ENCODE peak calls at places on chromosomes 13 and 19, in five cellular contexts. D is mammary epithelial cell, Z is SK-N-SH, G is brain microvascular endothelial cell, X is PC-9. A is an unnamed sample. For H3K36me3, the result is how much of the 10 kb centered on the place peaks cover.

GRCh38 chr19:57687363-57688010 is 5.7 kb downstream of the ZNF551 start:
- DNase-seq in Z (no peak), D (no peak), X (no peak), G (no peak), A (no peak)

GRCh38 chr19:13343514-13343913 is 162.8 kb downstream of the CACNA1A start:
- DNase-seq in X (no peak), G (no peak), D (no peak), Z (no peak), A (no peak)

GRCh38 chr19:47697863-47698609 is 15.2 kb upstream of the EHD2 start:
- DNase-seq in X (peak), D (peak), Z (peak), G (peak), A (peak)

GRCh38 chr13:76707360-76707759 is 178.8 kb downstream of the KCTD12 start:
- DNase-seq in D (no peak), X (no peak), Z (no peak), G (peak), A (peak)

GRCh38 chr19:33275933-33276619 is 26.3 kb downstream of the CEBPA start:
- DNase-seq in Z (no peak), G (no peak), D (no peak), X (no peak), A (no peak)

GRCh38 chr13:60155978-60156377 is 7.8 kb downstream of the DIAPH3 start:
- DNase-seq in X (no peak), D (no peak), Z (no peak), G (no peak), A (no peak)

GRCh38 chr19:54207908-54208783 is 7.5 kb downstream of the RPS9 start:
- DNase-seq in D (no peak), G (peak), Z (no peak), X (peak), A (no peak)

GRCh38 chr13:18959996-18960395 is 221.6 kb downstream of the TUBA3C start:
- DNase-seq in G (no peak), X (no peak), D (no peak), Z (no peak), A (no peak)

GRCh38 chr13:36096411-36097184 is 34.6 kb downstream of the DCLK1 start:
- DNase-seq in X (no peak), G (no peak), Z (no peak), D (peak), A (no peak)

GRCh38 chr19:49533551-49534488 is 6.0 kb downstream of the RCN3 start:
- DNase-seq in X (peak), D (peak), Z (peak), G (peak), A (no peak)

GRCh38 chr19:48964205-48965032 is 690 bp upstream of the FTL start:
- DNase-seq in G (peak), X (no peak), Z (no peak), D (no peak), A (no peak)

GRCh38 chr19:44111910-44112463 is 1.2 kb upstream of the ZNF225 start:
- DNase-seq in Z (peak), X (peak), D (peak), G (peak), A (no peak)

GRCh38 chr13:71285700-71286099 is 581.3 kb downstream of the DACH1 start:
- DNase-seq in Z (no peak), X (no peak), G (no peak), D (no peak), A (no peak)

GRCh38 chr19:11324079-11324661 is 15.3 kb downstream of the RAB3D start:
- DNase-seq in D (peak), X (peak), Z (peak), G (peak), A (peak)

GRCh38 chr19:53624776-53625540 is 6.8 kb upstream of the DPRX start:
- DNase-seq in Z (no peak), X (no peak), G (no peak), D (no peak), A (no peak)

GRCh38 chr19:36084231-36085009 is 26.5 kb upstream of the OVOL3 start:
- DNase-seq in Z (no peak), X (no peak), G (no peak), D (no peak), A (no peak)

GRCh38 chr19:30406220-30406944 is 34.2 kb downstream of the ZNF536 start:
- DNase-seq in D (no peak), X (no peak), G (no peak), Z (peak), A (no peak)

GRCh38 chr19:1492474-1493006 is 1.6 kb downstream of the REEP6 start:
- DNase-seq in Z (no peak), D (no peak), X (no peak), G (no peak), A (no peak)

GRCh38 chr19:21751379-21751778 is 16.0 kb downstream of the ZNF100 start:
- DNase-seq in X (no peak), Z (no peak), G (peak), D (no peak), A (no peak)
- H3K36me3 ChIP-seq in X (half or more), Z (under half), G (under half), D (under half), A (under half)

GRCh38 chr13:28370448-28370847 is 124.5 kb downstream of the FLT1 start:
- DNase-seq in X (no peak), Z (no peak), G (no peak), D (no peak), A (no peak)

GRCh38 chr13:28375250-28375930 is 119.5 kb downstream of the FLT1 start:
- DNase-seq in X (no peak), D (no peak), G (no peak), Z (peak), A (no peak)

GRCh38 chr13:28379371-28380083 is 115.4 kb downstream of the FLT1 start:
- DNase-seq in D (no peak), X (no peak), G (no peak), Z (no peak), A (no peak)

GRCh38 chr13:28376604-28377003 is 118.3 kb downstream of the FLT1 start:
- DNase-seq in Z (no peak), X (no peak), G (no peak), D (no peak), A (no peak)

DNA sequence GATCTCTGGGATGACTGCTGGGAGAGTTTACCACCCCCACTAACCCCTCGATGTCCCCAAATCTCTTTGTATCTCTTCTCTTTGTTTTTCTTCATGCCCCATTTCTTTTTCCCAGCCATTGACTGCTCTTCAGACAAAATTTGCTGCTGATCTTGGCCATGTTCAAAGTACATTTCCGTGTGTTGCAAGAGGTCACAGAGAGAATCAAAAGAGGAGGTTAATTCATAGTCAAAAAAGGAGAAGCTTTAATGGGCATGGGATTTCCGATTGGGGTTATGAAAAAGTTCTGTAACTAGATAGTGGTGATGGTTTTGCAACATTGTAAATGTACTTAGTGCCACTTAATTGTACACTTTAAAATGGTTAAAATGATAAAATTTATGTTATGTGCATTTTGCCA is 121.1 kb downstream of the FLT1 start:
- DNase-seq in G (no peak), Z (no peak), X (no peak), D (no peak), A (no peak)
- H3K4me3 ChIP-seq in G (no peak), Z (no peak), X (no peak), D (no peak), A (no peak)

DNA sequence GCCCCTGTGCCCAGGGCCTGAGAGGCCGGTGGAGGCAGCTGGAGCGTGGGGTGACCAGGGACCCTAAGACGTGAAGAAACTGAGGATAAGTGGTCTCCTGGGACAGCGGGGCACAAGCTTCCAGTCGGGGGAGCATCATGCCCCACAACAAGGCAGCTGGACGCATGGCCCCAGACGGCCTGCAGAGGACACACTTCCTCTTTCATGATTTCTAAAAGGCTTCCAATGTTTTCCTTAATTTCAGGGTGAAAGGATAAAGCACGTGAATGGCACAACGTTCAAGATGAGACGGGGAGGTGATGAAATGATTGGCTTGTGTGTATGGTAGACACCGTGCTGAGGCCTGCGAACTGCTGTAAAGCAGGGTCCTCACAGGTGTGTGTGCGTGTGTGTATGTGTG is 20.2 kb upstream of the MYDGF start:
- DNase-seq in G (no peak), D (no peak), Z (no peak), X (no peak), A (no peak)
- H3K36me3 ChIP-seq in G (half or more), D (under half), Z (half or more), X (under half), A (under half)

GRCh38 chr13:109783447-109783814 is 3.0 kb downstream of the IRS2 start:
- DNase-seq in D (no peak), Z (peak), G (no peak), X (no peak), A (no peak)

GRCh38 chr13:109780880-109781383 is 5.5 kb downstream of the IRS2 start:
- DNase-seq in G (no peak), X (no peak), D (no peak), Z (no peak), A (no peak)

GRCh38 chr13:109782823-109783411 is 3.5 kb downstream of the IRS2 start:
- DNase-seq in D (no peak), G (no peak), X (no peak), Z (peak), A (no peak)

GRCh38 chr13:109781384-109782065 is 4.9 kb downstream of the IRS2 start:
- DNase-seq in G (no peak), D (peak), X (no peak), Z (peak), A (no peak)

GRCh38 chr13:109782066-109782822 is 4.1 kb downstream of the IRS2 start:
- DNase-seq in X (no peak), G (no peak), Z (peak), D (no peak), A (no peak)
- H3K4me3 ChIP-seq in X (peak), G (peak), Z (peak), D (peak), A (no peak)

DNA sequence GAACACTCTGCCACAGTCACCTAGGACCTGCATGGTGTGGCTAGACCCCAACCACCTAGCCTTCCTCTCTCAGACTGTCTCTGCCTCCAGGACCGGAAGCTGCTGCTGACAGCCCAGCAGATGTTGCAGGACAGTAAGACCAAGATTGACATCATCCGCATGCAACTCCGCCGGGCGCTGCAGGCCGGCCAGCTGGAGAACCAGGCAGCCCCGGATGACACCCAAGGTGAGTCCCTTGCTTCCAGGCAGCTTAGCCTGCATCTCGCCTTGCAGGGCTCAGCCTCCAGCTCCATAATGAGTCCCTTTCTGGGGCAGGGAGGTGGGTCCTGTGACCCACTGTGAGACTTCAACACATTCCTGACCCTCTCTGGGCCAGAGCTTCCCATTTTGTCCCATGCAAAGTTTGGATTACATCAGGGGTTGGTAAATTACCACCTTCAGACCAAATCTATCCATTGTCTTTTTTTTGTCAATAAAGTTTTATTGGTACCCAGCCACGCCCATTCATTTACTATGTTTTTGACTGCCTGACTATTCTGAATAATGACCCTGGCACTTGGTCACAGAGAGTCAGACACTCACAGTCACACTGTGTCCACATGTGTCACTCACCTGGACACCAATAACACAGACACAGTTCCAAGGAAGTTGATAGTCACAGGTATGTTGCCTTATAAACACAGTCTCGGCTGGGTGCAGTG is 13.4 kb downstream of the PKN1 start:
- DNase-seq in Z (no peak), G (no peak), D (no peak), X (no peak), A (no peak)
- H3K36me3 ChIP-seq in Z (under half), G (half or more), D (under half), X (half or more), A (half or more)

GRCh38 chr19:10107254-10107653 is 1.1 kb downstream of the PPAN start:
- DNase-seq in D (no peak), Z (no peak), G (no peak), X (no peak), A (no peak)
- H3K4me3 ChIP-seq in D (peak), Z (peak), G (peak), X (peak), A (peak)